ENCODE peak calls at places on chromosomes 3 and 15, in four cellular contexts. Y is H7, G is skeletal muscle cell, N is cardiac fibroblast. F is an unnamed sample.

GRCh38 chr15:30921781-30922371 is 18.2 kb downstream of the FAN1 start:
- DNase-seq in G (peak), N (peak), Y (peak), F (no peak)

GRCh38 chr3:154552338-154552737 is 122.3 kb upstream of the GPR149 start:
- DNase-seq in N (no peak), G (no peak), Y (peak), F (no peak)

GRCh38 chr3:148923592-148923991 is 58.5 kb downstream of the CPA3 start:
- DNase-seq in N (no peak), Y (no peak), G (no peak), F (no peak)

GRCh38 chr15:54839379-54839778 is 357.4 kb downstream of the RSL24D1 start:
- DNase-seq in G (no peak), N (no peak), Y (no peak), F (no peak)

GRCh38 chr3:171778493-171778892 is 31.8 kb downstream of the PLD1 start:
- DNase-seq in Y (no peak), N (no peak), G (no peak), F (no peak)

GRCh38 chr3:131840151-131840797 is 194.5 kb downstream of the CPNE4 start:
- DNase-seq in G (peak), N (no peak), Y (no peak), F (no peak)

GRCh38 chr3:164465172-164465571 is 613.1 kb downstream of the SI start:
- DNase-seq in N (peak), Y (no peak), G (no peak), F (no peak)

GRCh38 chr3:141478139-141478538 is 8.7 kb upstream of the RASA2 start:
- DNase-seq in G (no peak), N (no peak), Y (no peak), F (no peak)

GRCh38 chr3:73516656-73517055 is 108.1 kb downstream of the PDZRN3 start:
- DNase-seq in Y (no peak), G (no peak), N (no peak), F (no peak)

GRCh38 chr15:81890496-81890895 is 155.3 kb downstream of the MEX3B start:
- DNase-seq in G (no peak), Y (no peak), N (no peak), F (no peak)

GRCh38 chr3:49720383-49721164 is 1.1 kb upstream of the AMIGO3 start:
- DNase-seq in G (no peak), N (no peak), Y (peak), F (no peak)

GRCh38 chr3:69250014-69250413 is 127.6 kb upstream of the LMOD3 start:
- DNase-seq in Y (peak), N (peak), G (no peak), F (no peak)

GRCh38 chr3:119170821-119171220 is 2.6 kb upstream of the UPK1B start:
- DNase-seq in G (no peak), Y (no peak), N (no peak), F (no peak)

GRCh38 chr15:83843511-83843910 is 189.6 kb downstream of the ADAMTSL3 start:
- DNase-seq in Y (no peak), N (peak), G (peak), F (no peak)

GRCh38 chr3:52108302-52109232 is 45.7 kb downstream of the POC1A start:
- DNase-seq in G (peak), N (peak), Y (no peak), F (no peak)

GRCh38 chr3:64264491-64265109 is 39.3 kb upstream of the PRICKLE2 start:
- DNase-seq in N (peak), Y (no peak), G (peak), F (no peak)

GRCh38 chr15:71066983-71067382 is 48.3 kb upstream of the THSD4 start:
- DNase-seq in N (peak), Y (no peak), G (peak), F (no peak)

GRCh38 chr15:81776961-81777360 is 268.9 kb downstream of the MEX3B start:
- DNase-seq in G (no peak), N (no peak), Y (no peak), F (no peak)

GRCh38 chr3:27666708-27667107 is 55.4 kb downstream of the EOMES start:
- DNase-seq in N (peak), G (peak), Y (peak), F (peak)

GRCh38 chr15:56342653-56343052 is 22.6 kb upstream of the TEX9 start:
- DNase-seq in N (peak), Y (no peak), G (peak), F (no peak)

DNA sequence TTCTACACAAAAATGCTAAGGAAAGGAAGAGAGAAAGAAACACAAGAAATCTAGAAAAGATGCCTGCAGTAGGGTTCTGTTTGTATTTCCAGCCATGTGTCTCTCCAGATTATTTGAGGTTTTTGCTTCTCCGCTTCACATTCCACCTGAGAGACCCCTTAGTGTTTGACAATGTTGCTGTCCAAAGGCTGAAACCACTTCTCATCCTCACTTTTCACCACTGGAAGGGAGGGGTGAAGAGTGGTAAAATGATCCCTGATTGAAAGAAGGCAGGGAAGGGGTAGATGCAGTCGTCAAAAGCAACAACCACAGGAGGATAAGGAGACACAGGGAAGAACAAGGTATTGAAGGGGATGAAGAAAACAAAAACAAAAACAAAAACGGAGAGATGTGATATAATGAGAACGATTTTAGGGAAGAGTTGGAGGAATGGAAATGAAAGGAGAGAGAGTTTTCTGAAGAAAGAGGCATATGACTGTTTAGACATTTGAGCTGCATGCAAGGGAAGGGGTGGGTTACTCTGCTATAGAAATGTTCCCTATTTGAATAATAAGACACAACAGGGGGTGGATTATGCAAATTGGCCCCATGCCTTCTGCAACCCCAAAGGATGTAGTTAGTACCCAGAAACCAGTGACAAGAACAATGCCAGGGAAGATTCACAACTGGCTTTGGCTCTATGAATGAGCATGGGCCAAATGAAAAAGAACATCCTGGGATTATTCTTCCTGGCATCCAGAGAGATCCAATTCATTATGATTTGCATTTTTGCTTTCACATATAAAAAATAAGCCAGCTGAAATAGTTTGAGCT is 235.9 kb downstream of the GAP43 start:
- DNase-seq in N (no peak), Y (peak), G (no peak), F (no peak)
- H3K4me3 ChIP-seq in N (no peak), Y (no peak), G (no peak), F (no peak)

DNA sequence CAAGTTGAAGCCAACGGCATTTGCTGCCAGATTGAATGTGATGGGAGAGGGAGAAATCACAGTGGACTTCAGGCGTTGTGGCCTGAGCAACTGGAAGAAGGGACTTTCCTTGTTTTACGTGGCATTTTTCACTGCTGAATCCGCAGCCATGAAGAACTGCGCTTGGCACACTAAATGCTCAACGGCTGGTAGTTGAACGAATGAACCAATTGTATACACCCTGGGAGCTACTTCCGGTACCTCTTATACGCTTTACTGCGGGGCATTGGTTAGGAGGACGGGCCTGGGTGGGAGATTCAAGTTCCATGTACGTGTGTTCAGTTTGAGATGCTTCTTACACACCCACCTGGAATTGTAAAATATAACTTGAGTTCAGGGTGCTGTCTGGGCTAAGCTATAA is 5.2 kb downstream of the SYNM start:
- DNase-seq in Y (no peak), N (no peak), G (no peak), F (no peak)
- H3K4me3 ChIP-seq in Y (no peak), N (no peak), G (no peak), F (no peak)

GRCh38 chr3:184603156-184604030 is 41.8 kb downstream of the EPHB3 start:
- DNase-seq in N (peak), G (no peak), Y (peak), F (no peak)
- H3K4me3 ChIP-seq in N (no peak), G (no peak), Y (peak), F (no peak)

DNA sequence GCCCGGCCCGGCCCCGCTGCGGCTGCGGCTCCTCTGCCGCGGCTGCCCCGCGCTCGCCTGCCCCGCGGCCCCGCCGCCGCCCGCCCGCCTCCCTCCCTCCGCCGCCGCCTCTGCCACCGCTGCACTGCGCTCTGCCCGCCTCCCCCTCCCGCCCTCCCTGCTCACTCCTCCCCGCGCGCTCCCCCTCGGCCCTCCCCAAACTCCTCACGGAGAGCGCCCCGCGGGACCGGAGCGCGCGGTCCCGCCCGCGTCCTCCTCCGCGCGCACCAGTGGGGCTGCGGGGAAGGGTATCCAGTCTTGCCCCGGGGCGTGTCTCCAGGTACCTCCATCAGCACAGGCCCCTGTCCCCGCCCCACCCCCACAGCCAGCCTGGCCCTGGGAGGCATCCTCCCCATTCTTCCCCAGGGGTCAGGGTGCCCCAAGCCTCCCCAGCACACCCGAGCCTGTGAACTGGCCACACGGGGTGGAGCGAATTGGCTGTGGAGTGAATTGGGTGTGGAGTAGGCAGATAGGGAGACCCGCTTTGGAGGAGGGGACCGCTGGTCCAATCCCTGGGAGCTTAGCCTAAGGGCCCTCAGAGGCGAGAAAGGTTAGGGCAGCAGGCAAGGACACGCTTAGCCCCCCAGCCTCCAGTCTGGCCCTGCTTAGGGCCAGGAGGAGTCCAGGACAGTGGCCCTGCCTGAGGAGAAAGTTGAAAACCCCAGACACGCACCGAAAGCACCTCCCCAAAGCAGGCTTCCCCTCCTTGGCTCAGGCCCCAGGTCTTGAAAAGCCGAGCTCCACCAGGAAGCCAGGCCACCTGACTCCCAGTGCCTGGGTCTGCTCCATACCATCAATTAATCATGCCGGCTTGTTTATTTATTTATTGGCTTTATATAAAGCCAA is 107.8 kb upstream of the SLC6A11 start:
- DNase-seq in N (no peak), Y (peak), G (no peak), F (no peak)
- H3K4me3 ChIP-seq in N (no peak), Y (peak), G (no peak), F (no peak)

GRCh38 chr15:85622432-85622831 is 172.3 kb downstream of the KLHL25 start:
- DNase-seq in Y (no peak), G (no peak), N (no peak), F (no peak)

GRCh38 chr15:85625856-85626255 is 168.9 kb downstream of the KLHL25 start:
- DNase-seq in N (peak), Y (no peak), G (peak), F (no peak)

GRCh38 chr15:85625431-85625830 is 169.3 kb downstream of the KLHL25 start:
- DNase-seq in N (no peak), Y (no peak), G (no peak), F (no peak)

GRCh38 chr15:85623648-85624047 is 171.1 kb downstream of the KLHL25 start:
- DNase-seq in N (no peak), Y (no peak), G (no peak), F (no peak)

DNA sequence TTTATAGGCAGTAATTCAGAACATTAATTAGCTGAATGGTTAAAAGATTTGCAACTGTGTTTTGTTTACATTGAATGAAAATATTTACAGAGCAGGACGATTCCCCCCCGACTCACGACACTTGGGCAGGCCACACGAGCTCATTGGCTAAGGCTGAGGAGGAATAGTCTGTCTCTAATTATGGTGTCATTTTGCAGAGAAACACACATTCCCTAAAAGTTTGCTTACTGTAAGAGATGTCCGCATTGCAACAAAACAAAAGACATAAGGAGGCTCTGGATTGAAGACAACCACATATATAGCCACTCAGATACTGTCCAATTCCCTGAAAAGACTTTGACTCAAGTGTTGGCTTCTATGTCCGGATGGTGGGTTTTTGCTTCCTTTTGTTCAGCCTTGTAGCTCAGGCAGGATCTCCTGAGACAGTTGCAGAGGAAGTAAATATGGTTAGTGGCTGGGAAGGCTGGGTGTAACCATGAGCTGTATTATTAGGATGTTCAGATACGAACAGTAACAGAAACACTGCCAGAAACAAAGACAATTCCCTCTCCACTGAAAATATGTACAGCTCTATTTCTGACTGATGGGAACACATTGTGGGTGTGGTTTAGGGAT is 170.4 kb downstream of the KLHL25 start:
- DNase-seq in Y (no peak), G (no peak), N (peak), F (no peak)
- H3K4me3 ChIP-seq in Y (no peak), G (no peak), N (no peak), F (no peak)

GRCh38 chr15:29039466-29040366 is 153.9 kb downstream of the APBA2 start:
- DNase-seq in Y (no peak), N (no peak), G (no peak), F (no peak)

GRCh38 chr15:29034593-29035364 is 149.0 kb downstream of the APBA2 start:
- DNase-seq in Y (peak), N (no peak), G (no peak), F (no peak)

GRCh38 chr15:29040367-29040745 is 154.6 kb downstream of the APBA2 start:
- DNase-seq in N (peak), Y (peak), G (peak), F (no peak)

GRCh38 chr15:29035571-29036285 is 150.0 kb downstream of the APBA2 start:
- DNase-seq in G (no peak), N (no peak), Y (no peak), F (no peak)

GRCh38 chr15:29037997-29038700 is 152.4 kb downstream of the APBA2 start:
- DNase-seq in Y (no peak), N (no peak), G (no peak), F (no peak)
- H3K4me3 ChIP-seq in Y (no peak), N (no peak), G (no peak), F (no peak)

GRCh38 chr3:66470956-66471686 is 29.7 kb downstream of the LRIG1 start:
- DNase-seq in N (no peak), G (no peak), Y (peak), F (no peak)

GRCh38 chr3:66475386-66476020 is 25.3 kb downstream of the LRIG1 start:
- DNase-seq in G (no peak), Y (no peak), N (no peak), F (no peak)

GRCh38 chr3:66473637-66474036 is 27.2 kb downstream of the LRIG1 start:
- DNase-seq in N (peak), Y (no peak), G (no peak), F (peak)

GRCh38 chr3:66472313-66473134 is 28.3 kb downstream of the LRIG1 start:
- DNase-seq in Y (no peak), G (no peak), N (peak), F (no peak)

GRCh38 chr3:66473181-66473580 is 27.6 kb downstream of the LRIG1 start:
- DNase-seq in G (no peak), N (peak), Y (no peak), F (no peak)
- H3K4me3 ChIP-seq in G (no peak), N (no peak), Y (no peak), F (no peak)

GRCh38 chr15:99010743-99011142 is 3.2 kb upstream of the PGPEP1L start:
- DNase-seq in G (no peak), Y (no peak), N (no peak), F (no peak)

GRCh38 chr15:99017322-99017701 is 9.7 kb upstream of the PGPEP1L start:
- DNase-seq in N (no peak), Y (no peak), G (no peak), F (no peak)

GRCh38 chr15:99015677-99016568 is 8.3 kb upstream of the PGPEP1L start:
- DNase-seq in N (no peak), G (no peak), Y (peak), F (no peak)

GRCh38 chr15:99016680-99017321 is 9.2 kb upstream of the PGPEP1L start:
- DNase-seq in G (peak), Y (peak), N (no peak), F (peak)

GRCh38 chr15:99014803-99015676 is 7.4 kb upstream of the PGPEP1L start:
- DNase-seq in N (peak), Y (peak), G (peak), F (peak)
- H3K4me3 ChIP-seq in N (peak), Y (peak), G (peak), F (peak)

GRCh38 chr3:190697901-190698300 is 164.6 kb downstream of the GMNC start:
- DNase-seq in Y (no peak), N (peak), G (peak), F (peak)
- H3K4me3 ChIP-seq in Y (no peak), N (peak), G (peak), F (no peak)

GRCh38 chr3:127572735-127573134 is 17.8 kb downstream of the TPRA1 start:
- DNase-seq in N (no peak), G (no peak), Y (no peak), F (no peak)

GRCh38 chr3:127577448-127577847 is 13.1 kb downstream of the TPRA1 start:
- DNase-seq in G (no peak), Y (no peak), N (no peak), F (no peak)

GRCh38 chr3:127573401-127573800 is 17.1 kb downstream of the TPRA1 start:
- DNase-seq in Y (no peak), G (no peak), N (no peak), F (no peak)

GRCh38 chr3:127573916-127574315 is 16.6 kb downstream of the TPRA1 start:
- DNase-seq in N (no peak), Y (no peak), G (no peak), F (no peak)

GRCh38 chr3:127574880-127575878 is 15.4 kb downstream of the TPRA1 start:
- DNase-seq in Y (peak), N (peak), G (peak), F (peak)
- H3K4me3 ChIP-seq in Y (no peak), N (no peak), G (no peak), F (no peak)